ENCODE peak calls at places on chromosomes 1 and 21, in five cellular contexts. One of them, this sample, is unnamed.

GRCh38 chr21:27569091-27569490 is 602.2 kb upstream of the ADAMTS5 start:
- DNase-seq in OCI-LY7: no peak
- DNase-seq in neural crest cell: no peak
- DNase-seq in PC-3: no peak
- DNase-seq in fibroblast of mammary gland: peak
- DNase-seq in this sample: no peak

GRCh38 chr1:231190456-231190855 is 28.6 kb downstream of the TRIM67 start:
- DNase-seq in OCI-LY7: no peak
- DNase-seq in neural crest cell: no peak
- DNase-seq in PC-3: no peak
- DNase-seq in fibroblast of mammary gland: no peak
- DNase-seq in this sample: no peak

GRCh38 chr1:226135059-226135651 is 51.4 kb downstream of the ACBD3 start:
- DNase-seq in OCI-LY7: no peak
- DNase-seq in neural crest cell: no peak
- DNase-seq in PC-3: no peak
- DNase-seq in fibroblast of mammary gland: no peak
- DNase-seq in this sample: no peak

GRCh38 chr1:31577515-31578191 is 1.3 kb downstream of the TINAGL1 start:
- DNase-seq in OCI-LY7: no peak
- DNase-seq in neural crest cell: no peak
- DNase-seq in PC-3: peak
- DNase-seq in fibroblast of mammary gland: peak
- DNase-seq in this sample: no peak

GRCh38 chr21:31660134-31660565 is 657 bp downstream of the SOD1 start:
- DNase-seq in OCI-LY7: peak
- DNase-seq in neural crest cell: peak
- DNase-seq in PC-3: peak
- DNase-seq in fibroblast of mammary gland: no peak
- DNase-seq in this sample: no peak

GRCh38 chr1:197948926-197949899 is 32.0 kb downstream of the LHX9 start:
- DNase-seq in OCI-LY7: no peak
- DNase-seq in neural crest cell: no peak
- DNase-seq in PC-3: no peak
- DNase-seq in fibroblast of mammary gland: no peak
- DNase-seq in this sample: no peak

GRCh38 chr1:14190508-14190907 is 408.0 kb upstream of the KAZN start:
- DNase-seq in OCI-LY7: no peak
- DNase-seq in neural crest cell: no peak
- DNase-seq in PC-3: peak
- DNase-seq in fibroblast of mammary gland: peak
- DNase-seq in this sample: no peak

GRCh38 chr1:49045371-49045770 is 268.7 kb upstream of the BEND5 start:
- DNase-seq in OCI-LY7: no peak
- DNase-seq in neural crest cell: no peak
- DNase-seq in PC-3: no peak
- DNase-seq in fibroblast of mammary gland: no peak
- DNase-seq in this sample: no peak

GRCh38 chr21:39137248-39138186 is 45.7 kb downstream of the PSMG1 start:
- DNase-seq in OCI-LY7: no peak
- DNase-seq in neural crest cell: no peak
- DNase-seq in PC-3: peak
- DNase-seq in fibroblast of mammary gland: peak
- DNase-seq in this sample: no peak

GRCh38 chr1:100834779-100835645 is 59.6 kb downstream of the EXTL2 start:
- DNase-seq in OCI-LY7: peak
- DNase-seq in neural crest cell: no peak
- DNase-seq in PC-3: peak
- DNase-seq in fibroblast of mammary gland: peak
- DNase-seq in this sample: no peak

GRCh38 chr1:219927956-219928790 is at the start of gene SLC30A10:
- DNase-seq in OCI-LY7: no peak
- DNase-seq in neural crest cell: peak
- DNase-seq in PC-3: no peak
- DNase-seq in fibroblast of mammary gland: peak
- DNase-seq in this sample: peak

GRCh38 chr1:182668633-182669032 is 15.8 kb downstream of the RGS8 start:
- DNase-seq in OCI-LY7: no peak
- DNase-seq in neural crest cell: no peak
- DNase-seq in PC-3: no peak
- DNase-seq in fibroblast of mammary gland: no peak
- DNase-seq in this sample: no peak

GRCh38 chr1:2345297-2346075 is 45.9 kb downstream of the MORN1 start:
- DNase-seq in OCI-LY7: no peak
- DNase-seq in neural crest cell: no peak
- DNase-seq in PC-3: no peak
- DNase-seq in fibroblast of mammary gland: no peak
- DNase-seq in this sample: no peak

GRCh38 chr1:72282271-72282656 is at the start of gene NEGR1:
- DNase-seq in OCI-LY7: no peak
- DNase-seq in neural crest cell: peak
- DNase-seq in PC-3: peak
- DNase-seq in fibroblast of mammary gland: peak
- DNase-seq in this sample: no peak

GRCh38 chr1:31834501-31834900 is 18.7 kb upstream of the SPOCD1 start:
- DNase-seq in OCI-LY7: peak
- DNase-seq in neural crest cell: no peak
- DNase-seq in PC-3: no peak
- DNase-seq in fibroblast of mammary gland: no peak
- DNase-seq in this sample: no peak

GRCh38 chr1:210747112-210747511 is 386.8 kb downstream of the KCNH1 start:
- DNase-seq in OCI-LY7: no peak
- DNase-seq in neural crest cell: no peak
- DNase-seq in PC-3: no peak
- DNase-seq in fibroblast of mammary gland: no peak
- DNase-seq in this sample: no peak
- TF ChIP-seq CTCF in OCI-LY7: no peak
- TF ChIP-seq CTCF in neural crest cell: no peak
- TF ChIP-seq CTCF in PC-3: no peak
- TF ChIP-seq CTCF in fibroblast of mammary gland: no peak
- TF ChIP-seq CTCF in this sample: no peak

GRCh38 chr1:195733826-195734225 is 874.4 kb downstream of the KCNT2 start:
- DNase-seq in OCI-LY7: peak
- DNase-seq in neural crest cell: no peak
- DNase-seq in PC-3: peak
- DNase-seq in fibroblast of mammary gland: peak
- DNase-seq in this sample: no peak
- TF ChIP-seq CTCF in OCI-LY7: peak
- TF ChIP-seq CTCF in neural crest cell: peak
- TF ChIP-seq CTCF in PC-3: peak
- TF ChIP-seq CTCF in fibroblast of mammary gland: peak
- TF ChIP-seq CTCF in this sample: peak

GRCh38 chr1:93878889-93879586 is at the start of gene DNTTIP2:
- DNase-seq in OCI-LY7: peak
- DNase-seq in neural crest cell: peak
- DNase-seq in PC-3: peak
- DNase-seq in fibroblast of mammary gland: peak
- DNase-seq in this sample: peak
- TF ChIP-seq CTCF in OCI-LY7: no peak
- TF ChIP-seq CTCF in neural crest cell: no peak
- TF ChIP-seq CTCF in PC-3: no peak
- TF ChIP-seq CTCF in fibroblast of mammary gland: no peak
- TF ChIP-seq CTCF in this sample: no peak

DNA sequence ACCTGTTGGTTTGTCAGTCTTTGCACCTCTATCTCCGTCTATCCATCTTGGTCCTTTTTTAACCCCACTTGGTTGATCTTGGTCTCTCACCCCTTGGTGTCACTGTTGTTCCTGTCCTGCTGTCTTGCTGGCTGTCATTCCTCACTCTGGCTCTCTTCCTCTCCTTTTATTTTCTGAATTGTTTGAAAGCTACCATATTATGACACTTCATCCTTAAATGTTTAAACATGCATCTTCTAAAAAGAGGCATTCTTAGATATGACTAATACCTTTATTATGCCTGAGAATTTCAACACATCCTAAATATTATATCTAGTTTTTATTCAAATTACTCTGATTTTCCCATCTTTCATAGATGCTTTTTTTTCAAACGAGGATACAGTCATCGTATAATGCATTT is 37.0 kb downstream of the BACH1 start:
- DNase-seq in OCI-LY7: no peak
- DNase-seq in neural crest cell: no peak
- DNase-seq in PC-3: peak
- DNase-seq in fibroblast of mammary gland: peak
- DNase-seq in this sample: no peak
- TF ChIP-seq CTCF in OCI-LY7: peak
- TF ChIP-seq CTCF in neural crest cell: no peak
- TF ChIP-seq CTCF in PC-3: peak
- TF ChIP-seq CTCF in fibroblast of mammary gland: no peak
- TF ChIP-seq CTCF in this sample: no peak

GRCh38 chr1:150008699-150009098 is 1.8 kb downstream of the OTUD7B start:
- DNase-seq in OCI-LY7: no peak
- DNase-seq in neural crest cell: no peak
- DNase-seq in PC-3: no peak
- DNase-seq in fibroblast of mammary gland: no peak
- DNase-seq in this sample: no peak

GRCh38 chr1:150012611-150013010 is 2.1 kb upstream of the OTUD7B start:
- DNase-seq in OCI-LY7: no peak
- DNase-seq in neural crest cell: no peak
- DNase-seq in PC-3: no peak
- DNase-seq in fibroblast of mammary gland: peak
- DNase-seq in this sample: no peak

GRCh38 chr1:150009604-150010387 is 730 bp downstream of the OTUD7B start:
- DNase-seq in OCI-LY7: peak
- DNase-seq in neural crest cell: no peak
- DNase-seq in PC-3: peak
- DNase-seq in fibroblast of mammary gland: peak
- DNase-seq in this sample: no peak

GRCh38 chr1:150006881-150007401 is 3.6 kb downstream of the OTUD7B start:
- DNase-seq in OCI-LY7: no peak
- DNase-seq in neural crest cell: no peak
- DNase-seq in PC-3: peak
- DNase-seq in fibroblast of mammary gland: peak
- DNase-seq in this sample: no peak

GRCh38 chr1:150010388-150011115 is at the start of gene OTUD7B:
- DNase-seq in OCI-LY7: peak
- DNase-seq in neural crest cell: peak
- DNase-seq in PC-3: peak
- DNase-seq in fibroblast of mammary gland: peak
- DNase-seq in this sample: peak
- TF ChIP-seq CTCF in OCI-LY7: peak
- TF ChIP-seq CTCF in neural crest cell: no peak
- TF ChIP-seq CTCF in PC-3: no peak
- TF ChIP-seq CTCF in fibroblast of mammary gland: no peak
- TF ChIP-seq CTCF in this sample: no peak

GRCh38 chr1:204206121-204206520 is 7.7 kb downstream of the GOLT1A start:
- DNase-seq in OCI-LY7: no peak
- DNase-seq in neural crest cell: no peak
- DNase-seq in PC-3: peak
- DNase-seq in fibroblast of mammary gland: peak
- DNase-seq in this sample: no peak
- TF ChIP-seq CTCF in OCI-LY7: no peak
- TF ChIP-seq CTCF in neural crest cell: no peak
- TF ChIP-seq CTCF in PC-3: peak
- TF ChIP-seq CTCF in fibroblast of mammary gland: peak
- TF ChIP-seq CTCF in this sample: no peak

DNA sequence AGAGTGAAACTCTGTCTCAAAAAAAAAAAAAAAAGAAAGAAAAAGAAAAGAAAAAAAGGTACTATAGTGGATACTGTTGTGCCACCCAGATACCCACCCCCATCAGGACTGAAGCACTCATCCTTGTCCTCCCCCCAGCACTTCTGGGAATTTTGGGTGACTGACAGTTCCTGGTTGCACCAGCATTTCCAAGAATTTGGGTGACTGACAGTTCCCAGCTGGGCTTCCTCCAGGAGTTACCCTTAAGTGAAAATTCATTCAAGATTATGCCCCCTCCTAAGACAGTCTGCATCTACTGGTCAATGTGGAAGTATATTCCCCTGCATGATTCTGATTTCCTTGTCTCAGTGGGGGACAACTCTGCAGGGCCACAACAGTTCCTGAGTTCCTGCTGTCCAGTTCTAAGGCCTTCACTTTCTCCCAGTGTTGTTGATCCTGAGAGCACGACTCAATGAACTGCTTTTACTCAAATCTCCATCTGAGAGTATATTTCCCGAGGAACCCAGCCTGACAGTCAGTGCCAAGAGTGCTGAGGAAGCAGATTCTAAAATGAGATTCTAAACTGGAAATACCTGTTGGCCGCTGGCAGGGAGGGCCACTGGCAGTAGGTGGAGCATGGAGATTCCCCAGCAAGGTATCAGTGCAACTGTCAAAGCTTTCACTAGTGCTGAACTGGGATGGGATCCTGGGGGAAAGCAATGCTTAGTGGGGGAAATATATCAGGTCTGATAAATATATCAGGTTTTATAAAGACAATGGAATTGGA is 18.5 kb downstream of the RIIAD1 start:
- DNase-seq in OCI-LY7: no peak
- DNase-seq in neural crest cell: no peak
- DNase-seq in PC-3: peak
- DNase-seq in fibroblast of mammary gland: no peak
- DNase-seq in this sample: no peak
- TF ChIP-seq CTCF in OCI-LY7: no peak
- TF ChIP-seq CTCF in neural crest cell: no peak
- TF ChIP-seq CTCF in PC-3: peak
- TF ChIP-seq CTCF in fibroblast of mammary gland: no peak
- TF ChIP-seq CTCF in this sample: no peak

GRCh38 chr21:37642493-37642892 is 273.8 kb downstream of the KCNJ6 start:
- DNase-seq in OCI-LY7: peak
- DNase-seq in neural crest cell: no peak
- DNase-seq in PC-3: peak
- DNase-seq in fibroblast of mammary gland: no peak
- DNase-seq in this sample: no peak
- TF ChIP-seq CTCF in OCI-LY7: peak
- TF ChIP-seq CTCF in neural crest cell: peak
- TF ChIP-seq CTCF in PC-3: peak
- TF ChIP-seq CTCF in fibroblast of mammary gland: no peak
- TF ChIP-seq CTCF in this sample: peak

This sample was measured in D721Med.